ENCODE peak calls at places on chromosomes 4 and X, in four cellular contexts. Z is GM13976, S is coronary artery, A is fibroblast of pulmonary artery. U is an unnamed sample.

GRCh38 chr4:173243321-173243720 is 74.7 kb downstream of the GALNT7 start:
- DNase-seq in Z (no peak), A (peak; percentile 55), S (no peak), U (no peak)

GRCh38 chr4:151031831-151032605 is 16.9 kb upstream of the LRBA start:
- DNase-seq in S (no peak), A (peak; percentile 70), Z (peak; percentile 55), U (peak; percentile 34)

GRCh38 chr4:139083533-139084424 is 68.2 kb downstream of the NOCT start:
- DNase-seq in A (peak; percentile 92), S (peak; percentile 93), Z (peak; percentile 85), U (peak; percentile 88)

GRCh38 chrX:153903238-153903980 is 1.1 kb upstream of the AVPR2 start:
- DNase-seq in S (no peak), Z (no peak), A (no peak), U (no peak)

GRCh38 chrX:97529801-97530200 is 646.1 kb downstream of the RPA4 start:
- DNase-seq in S (no peak), A (peak; percentile 96), Z (no peak), U (no peak)

GRCh38 chr4:114926508-114926907 is 186.9 kb downstream of the NDST4 start:
- DNase-seq in A (no peak), Z (no peak), S (no peak), U (no peak)

GRCh38 chr4:109319156-109319555 is 16.7 kb upstream of the COL25A1 start:
- DNase-seq in Z (no peak), A (no peak), S (no peak), U (no peak)

GRCh38 chr4:184282251-184282713 is 64.6 kb upstream of the ENPP6 start:
- DNase-seq in Z (peak; percentile 48), A (no peak), S (no peak), U (peak; percentile 90)

GRCh38 chrX:97747346-97747745 is 863.6 kb downstream of the RPA4 start:
- DNase-seq in A (no peak), Z (no peak), S (no peak), U (no peak)

GRCh38 chrX:43679778-43680177 is 23.7 kb downstream of the MAOA start:
- DNase-seq in S (no peak), Z (no peak), A (peak; percentile 74), U (no peak)

GRCh38 chr4:78669453-78669852 is 106.7 kb upstream of the BMP2K start:
- DNase-seq in A (no peak), S (no peak), Z (no peak), U (no peak)

GRCh38 chr4:138673053-138673452 is 342.5 kb upstream of the NOCT start:
- DNase-seq in S (no peak), Z (no peak), A (no peak), U (no peak)

GRCh38 chr4:74874785-74875367 is 58.0 kb upstream of the PARM1 start:
- DNase-seq in S (no peak), A (peak; percentile 89), Z (peak; percentile 32), U (peak; percentile 4)

GRCh38 chrX:108811891-108812290 is 75.5 kb upstream of the IRS4 start:
- DNase-seq in A (no peak), S (no peak), Z (no peak), U (no peak)
- TF ChIP-seq CTCF in A (no peak), S (no peak), Z (no peak), U (no peak)

GRCh38 chrX:130268500-130269170 is at the start of gene ZNF280C:
- DNase-seq in A (peak; percentile 94), Z (peak; percentile 87), S (peak; percentile 87), U (peak; percentile 97)
- TF ChIP-seq CTCF in A (peak; percentile 27), Z (peak; percentile 13), S (no peak), U (no peak)

DNA sequence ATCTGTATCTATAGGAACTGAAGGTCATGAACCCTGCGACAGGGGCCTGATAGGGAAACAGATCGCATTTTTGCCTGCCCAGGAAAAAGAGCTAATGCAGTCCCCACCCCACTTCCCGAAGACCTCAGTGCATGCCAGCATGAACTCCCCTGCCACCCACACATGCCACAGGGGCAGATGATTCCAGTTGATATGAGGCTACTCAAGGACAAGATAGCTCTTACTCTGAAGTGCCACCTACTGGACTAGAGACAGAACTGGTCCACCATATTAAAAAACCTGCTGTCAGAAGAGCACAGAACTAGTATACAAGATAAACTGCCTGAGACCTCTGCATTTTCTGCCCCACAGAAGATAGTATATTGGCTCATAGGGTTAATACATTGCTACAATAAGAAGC is 68.0 kb downstream of the YIPF7 start:
- DNase-seq in S (no peak), Z (peak; percentile 9), A (peak; percentile 23), U (no peak)
- TF ChIP-seq CTCF in S (no peak), Z (peak; percentile 15), A (peak; percentile 45), U (no peak)

GRCh38 chrX:119145241-119145653 is 17.6 kb upstream of the KIAA1210 start:
- DNase-seq in Z (no peak), A (peak; percentile 32), S (no peak), U (peak; percentile 9)
- TF ChIP-seq CTCF in Z (peak; percentile 7), A (peak; percentile 61), S (no peak), U (no peak)

GRCh38 chr4:132297346-132297745 is 851.7 kb upstream of the PCDH10 start:
- DNase-seq in S (no peak), Z (no peak), A (peak; percentile 31), U (no peak)

GRCh38 chr4:132299866-132300265 is 849.2 kb upstream of the PCDH10 start:
- DNase-seq in S (no peak), A (no peak), Z (no peak), U (no peak)
- TF ChIP-seq CTCF in S (no peak), A (no peak), Z (no peak), U (no peak)

U was measured in activated CD8-positive, alpha-beta T cell treated with anti-CD3 and anti-CD28 coated beads for 36 hours.